ENCODE peak calls at places on chromosomes 16 and 17, in seven cellular contexts. One of them, this sample, is unnamed. For H3K4me1, the result is how much of the 10 kb centered on the place peaks cover.

GRCh38 chr17:77471984-77472836 is 331.4 kb downstream of the SEC14L1 start:
- DNase-seq in tibial nerve: no peak
- DNase-seq in colonic mucosa: no peak
- DNase-seq in GM12878: no peak
- DNase-seq in fibroblast of lung: peak
- DNase-seq in breast epithelium: no peak
- DNase-seq in heart right ventricle: peak
- DNase-seq in this sample: no peak

GRCh38 chr17:34850964-34851363 is 110.3 kb downstream of the CCT6B start:
- DNase-seq in tibial nerve: no peak
- DNase-seq in colonic mucosa: no peak
- DNase-seq in GM12878: no peak
- DNase-seq in fibroblast of lung: no peak
- DNase-seq in breast epithelium: no peak
- DNase-seq in heart right ventricle: no peak
- DNase-seq in this sample: no peak

GRCh38 chr16:81778861-81779539 is at the start of gene PLCG2:
- DNase-seq in tibial nerve: peak
- DNase-seq in colonic mucosa: peak
- DNase-seq in GM12878: no peak
- DNase-seq in fibroblast of lung: peak
- DNase-seq in breast epithelium: peak
- DNase-seq in heart right ventricle: peak
- DNase-seq in this sample: peak

GRCh38 chr16:83602797-83603735 is 204.7 kb upstream of the HSBP1 start:
- DNase-seq in tibial nerve: no peak
- DNase-seq in colonic mucosa: peak
- DNase-seq in GM12878: no peak
- DNase-seq in fibroblast of lung: no peak
- DNase-seq in breast epithelium: no peak
- DNase-seq in heart right ventricle: no peak
- DNase-seq in this sample: no peak

GRCh38 chr17:50802609-50803571 is 32.5 kb upstream of the WFIKKN2 start:
- DNase-seq in tibial nerve: no peak
- DNase-seq in colonic mucosa: no peak
- DNase-seq in GM12878: no peak
- DNase-seq in fibroblast of lung: no peak
- DNase-seq in breast epithelium: no peak
- DNase-seq in heart right ventricle: no peak
- DNase-seq in this sample: no peak

GRCh38 chr16:22161999-22162657 is at the start of gene SDR42E2:
- DNase-seq in tibial nerve: no peak
- DNase-seq in colonic mucosa: peak
- DNase-seq in GM12878: no peak
- DNase-seq in fibroblast of lung: no peak
- DNase-seq in breast epithelium: no peak
- DNase-seq in heart right ventricle: no peak
- DNase-seq in this sample: no peak

GRCh38 chr16:29877266-29877961 is 14.4 kb upstream of the CDIPT start:
- DNase-seq in tibial nerve: no peak
- DNase-seq in colonic mucosa: peak
- DNase-seq in GM12878: peak
- DNase-seq in fibroblast of lung: peak
- DNase-seq in breast epithelium: no peak
- DNase-seq in heart right ventricle: no peak
- DNase-seq in this sample: no peak

GRCh38 chr16:4293822-4294457 is 21.1 kb upstream of the TFAP4 start:
- DNase-seq in tibial nerve: no peak
- DNase-seq in colonic mucosa: no peak
- DNase-seq in GM12878: no peak
- DNase-seq in fibroblast of lung: peak
- DNase-seq in breast epithelium: peak
- DNase-seq in heart right ventricle: peak
- DNase-seq in this sample: peak

GRCh38 chr17:50689956-50690886 is 17.5 kb downstream of the ANKRD40 start:
- DNase-seq in tibial nerve: no peak
- DNase-seq in colonic mucosa: no peak
- DNase-seq in GM12878: no peak
- DNase-seq in fibroblast of lung: peak
- DNase-seq in breast epithelium: no peak
- DNase-seq in heart right ventricle: no peak
- DNase-seq in this sample: no peak

GRCh38 chr17:75266315-75267145 is 4.5 kb downstream of the MIF4GD start:
- DNase-seq in tibial nerve: no peak
- DNase-seq in colonic mucosa: no peak
- DNase-seq in GM12878: no peak
- DNase-seq in fibroblast of lung: no peak
- DNase-seq in breast epithelium: no peak
- DNase-seq in heart right ventricle: no peak
- DNase-seq in this sample: no peak

GRCh38 chr17:16908282-16908681 is 63.6 kb downstream of the TNFRSF13B start:
- DNase-seq in tibial nerve: no peak
- DNase-seq in colonic mucosa: no peak
- DNase-seq in GM12878: no peak
- DNase-seq in fibroblast of lung: no peak
- DNase-seq in breast epithelium: peak
- DNase-seq in heart right ventricle: no peak
- DNase-seq in this sample: no peak

GRCh38 chr16:66275795-66276428 is 90.6 kb upstream of the CDH5 start:
- DNase-seq in tibial nerve: no peak
- DNase-seq in colonic mucosa: peak
- DNase-seq in GM12878: no peak
- DNase-seq in fibroblast of lung: peak
- DNase-seq in breast epithelium: no peak
- DNase-seq in heart right ventricle: no peak
- DNase-seq in this sample: no peak

GRCh38 chr16:85749686-85750020 is 1.2 kb downstream of the C16orf74 start:
- DNase-seq in tibial nerve: no peak
- DNase-seq in colonic mucosa: no peak
- DNase-seq in GM12878: no peak
- DNase-seq in fibroblast of lung: no peak
- DNase-seq in breast epithelium: no peak
- DNase-seq in heart right ventricle: no peak
- DNase-seq in this sample: no peak

GRCh38 chr16:75147968-75148310 is 385 bp upstream of the ZFP1 start:
- DNase-seq in tibial nerve: no peak
- DNase-seq in colonic mucosa: no peak
- DNase-seq in GM12878: no peak
- DNase-seq in fibroblast of lung: no peak
- DNase-seq in breast epithelium: no peak
- DNase-seq in heart right ventricle: no peak
- DNase-seq in this sample: no peak

GRCh38 chr16:17512636-17513220 is 42.0 kb upstream of the XYLT1 start:
- DNase-seq in tibial nerve: no peak
- DNase-seq in colonic mucosa: no peak
- DNase-seq in GM12878: no peak
- DNase-seq in fibroblast of lung: peak
- DNase-seq in breast epithelium: no peak
- DNase-seq in heart right ventricle: no peak
- DNase-seq in this sample: no peak

GRCh38 chr17:82930043-82930923 is 90.5 kb upstream of the ZNF750 start:
- DNase-seq in tibial nerve: no peak
- DNase-seq in colonic mucosa: no peak
- DNase-seq in GM12878: no peak
- DNase-seq in fibroblast of lung: no peak
- DNase-seq in breast epithelium: peak
- DNase-seq in heart right ventricle: no peak
- DNase-seq in this sample: no peak

GRCh38 chr17:81609541-81610353 is 27.2 kb downstream of the NPLOC4 start:
- DNase-seq in tibial nerve: no peak
- DNase-seq in colonic mucosa: no peak
- DNase-seq in GM12878: no peak
- DNase-seq in fibroblast of lung: no peak
- DNase-seq in breast epithelium: no peak
- DNase-seq in heart right ventricle: peak
- DNase-seq in this sample: no peak

GRCh38 chr16:46828943-46829342 is 2.0 kb downstream of the C16orf87 start:
- DNase-seq in tibial nerve: no peak
- DNase-seq in colonic mucosa: no peak
- DNase-seq in GM12878: no peak
- DNase-seq in fibroblast of lung: no peak
- DNase-seq in breast epithelium: no peak
- DNase-seq in heart right ventricle: no peak
- DNase-seq in this sample: no peak

GRCh38 chr17:4519361-4519788 is 20.7 kb downstream of the SPNS2 start:
- DNase-seq in tibial nerve: no peak
- DNase-seq in colonic mucosa: no peak
- DNase-seq in GM12878: no peak
- DNase-seq in fibroblast of lung: no peak
- DNase-seq in breast epithelium: peak
- DNase-seq in heart right ventricle: peak
- DNase-seq in this sample: no peak

GRCh38 chr16:72467157-72467759 is 295.3 kb upstream of the PMFBP1 start:
- DNase-seq in tibial nerve: no peak
- DNase-seq in colonic mucosa: no peak
- DNase-seq in GM12878: no peak
- DNase-seq in fibroblast of lung: peak
- DNase-seq in breast epithelium: no peak
- DNase-seq in heart right ventricle: no peak
- DNase-seq in this sample: no peak

GRCh38 chr17:29042679-29043538 is at the start of gene PIPOX:
- DNase-seq in tibial nerve: no peak
- DNase-seq in colonic mucosa: no peak
- DNase-seq in GM12878: peak
- DNase-seq in fibroblast of lung: peak
- DNase-seq in breast epithelium: no peak
- DNase-seq in heart right ventricle: peak
- DNase-seq in this sample: no peak

GRCh38 chr17:40340327-40340726 is 24.2 kb downstream of the GJD3 start:
- DNase-seq in tibial nerve: no peak
- DNase-seq in colonic mucosa: no peak
- DNase-seq in GM12878: no peak
- DNase-seq in fibroblast of lung: no peak
- DNase-seq in breast epithelium: no peak
- DNase-seq in heart right ventricle: no peak
- DNase-seq in this sample: no peak
- H3K4me1 ChIP-seq in tibial nerve: under half
- H3K4me1 ChIP-seq in colonic mucosa: under half
- H3K4me1 ChIP-seq in GM12878: half or more
- H3K4me1 ChIP-seq in fibroblast of lung: under half
- H3K4me1 ChIP-seq in breast epithelium: under half
- H3K4me1 ChIP-seq in heart right ventricle: under half
- H3K4me1 ChIP-seq in this sample: half or more

GRCh38 chr17:15232517-15232915 is 32.6 kb downstream of the PMP22 start:
- DNase-seq in tibial nerve: no peak
- DNase-seq in colonic mucosa: no peak
- DNase-seq in GM12878: no peak
- DNase-seq in fibroblast of lung: no peak
- DNase-seq in breast epithelium: no peak
- DNase-seq in heart right ventricle: no peak
- DNase-seq in this sample: no peak
- H3K27ac ChIP-seq in tibial nerve: peak
- H3K27ac ChIP-seq in colonic mucosa: no peak
- H3K27ac ChIP-seq in GM12878: no peak
- H3K27ac ChIP-seq in fibroblast of lung: no peak
- H3K27ac ChIP-seq in breast epithelium: no peak
- H3K27ac ChIP-seq in heart right ventricle: peak
- H3K27ac ChIP-seq in this sample: peak

GRCh38 chr17:65064452-65065019 is 8.0 kb upstream of the GNA13 start:
- DNase-seq in tibial nerve: no peak
- DNase-seq in colonic mucosa: no peak
- DNase-seq in GM12878: no peak
- DNase-seq in fibroblast of lung: peak
- DNase-seq in breast epithelium: no peak
- DNase-seq in heart right ventricle: no peak
- DNase-seq in this sample: no peak
- TF ChIP-seq CTCF in tibial nerve: no peak
- TF ChIP-seq CTCF in colonic mucosa: no peak
- TF ChIP-seq CTCF in GM12878: no peak
- TF ChIP-seq CTCF in fibroblast of lung: no peak
- TF ChIP-seq CTCF in breast epithelium: no peak
- TF ChIP-seq CTCF in heart right ventricle: no peak
- TF ChIP-seq CTCF in this sample: no peak

GRCh38 chr16:725041-725376 is 1.2 kb downstream of the CCDC78 start:
- DNase-seq in tibial nerve: no peak
- DNase-seq in colonic mucosa: no peak
- DNase-seq in GM12878: no peak
- DNase-seq in fibroblast of lung: no peak
- DNase-seq in breast epithelium: no peak
- DNase-seq in heart right ventricle: no peak
- DNase-seq in this sample: no peak
- H3K4me1 ChIP-seq in tibial nerve: under half
- H3K4me1 ChIP-seq in colonic mucosa: under half
- H3K4me1 ChIP-seq in GM12878: under half
- H3K4me1 ChIP-seq in fibroblast of lung: under half
- H3K4me1 ChIP-seq in breast epithelium: under half
- H3K4me1 ChIP-seq in heart right ventricle: under half
- H3K4me1 ChIP-seq in this sample: under half